ENCODE peak calls at places on chromosomes 12 and 14, in five cellular contexts. O is left ventricle myocardium inferior, P is WERI-Rb-1, I is Peyer's patch, K is K562. J is an unnamed sample.

GRCh38 chr14:99393059-99393655 is 87.5 kb downstream of the SETD3 start:
- DNase-seq in I (peak; percentile 74), P (peak; percentile 60), O (no peak), K (peak; percentile 66), J (no peak)

GRCh38 chr12:132393991-132394949 is 64.9 kb upstream of the GALNT9 start:
- DNase-seq in O (no peak), P (peak; percentile 41), I (peak; percentile 39), K (peak; percentile 59), J (no peak)

GRCh38 chr12:82877963-82878362 is 191.3 kb downstream of the TMTC2 start:
- DNase-seq in O (no peak), I (no peak), P (no peak), K (no peak), J (no peak)

GRCh38 chr14:22544406-22544805 is 44.6 kb downstream of the DAD1 start:
- DNase-seq in I (no peak), K (no peak), P (no peak), O (no peak), J (no peak)

GRCh38 chr12:67986632-67987031 is 2.6 kb upstream of the IFNG-AS1 start:
- DNase-seq in I (no peak), P (no peak), O (no peak), K (no peak), J (no peak)

GRCh38 chr12:12992418-12993175 is 7.5 kb downstream of the HEBP1 start:
- DNase-seq in P (no peak), O (no peak), K (no peak), I (peak; percentile 66), J (peak; percentile 59)

GRCh38 chr14:69581316-69581935 is 6.8 kb upstream of the CCDC177 start:
- DNase-seq in K (no peak), I (no peak), O (no peak), P (peak; percentile 67), J (no peak)

GRCh38 chr12:88860846-88861245 is 280.6 kb upstream of the KITLG start:
- DNase-seq in O (no peak), P (no peak), I (no peak), K (no peak), J (no peak)

GRCh38 chr12:56958422-56958821 is 1.0 kb upstream of the RDH16 start:
- DNase-seq in I (no peak), P (no peak), O (no peak), K (no peak), J (no peak)

GRCh38 chr14:26415618-26416123 is 182.2 kb downstream of the NOVA1 start:
- DNase-seq in O (no peak), K (no peak), I (peak; percentile 74), P (no peak), J (no peak)

GRCh38 chr14:84453541-84453940 is 1076.4 kb upstream of the FLRT2 start:
- DNase-seq in I (no peak), O (no peak), K (no peak), P (no peak), J (no peak)

GRCh38 chr14:104642540-104642868 is 37.9 kb upstream of the TMEM179 start:
- DNase-seq in K (no peak), I (no peak), O (no peak), P (no peak), J (no peak)

GRCh38 chr14:29545714-29546113 is 381.9 kb downstream of the PRKD1 start:
- DNase-seq in K (no peak), O (no peak), P (no peak), I (no peak), J (no peak)

GRCh38 chr12:29589852-29590251 is 92.4 kb upstream of the OVCH1 start:
- DNase-seq in I (no peak), K (no peak), O (no peak), P (no peak), J (no peak)

GRCh38 chr14:80705241-80705980 is 236.1 kb downstream of the CEP128 start:
- DNase-seq in P (no peak), I (no peak), K (no peak), O (no peak), J (no peak)

GRCh38 chr12:14993537-14994266 is 20.9 kb downstream of the PDE6H start:
- DNase-seq in O (no peak), P (no peak), I (no peak), K (no peak), J (no peak)

GRCh38 chr12:62834971-62835547 is 99.9 kb downstream of the PPM1H start:
- DNase-seq in I (no peak), O (no peak), K (no peak), P (no peak), J (no peak)

GRCh38 chr14:89586258-89587127 is 169.5 kb upstream of the FOXN3 start:
- DNase-seq in I (no peak), K (no peak), P (no peak), O (no peak), J (no peak)

GRCh38 chr12:15364221-15365170 is 42.2 kb downstream of the PTPRO start:
- DNase-seq in O (no peak), K (no peak), P (no peak), I (no peak), J (no peak)

GRCh38 chr14:101897326-101897725 is 67.0 kb upstream of the DYNC1H1 start:
- DNase-seq in I (no peak), O (no peak), K (no peak), P (no peak), J (no peak)

GRCh38 chr12:80053048-80053790 is 46.1 kb upstream of the OTOGL start:
- DNase-seq in I (peak; percentile 49), K (no peak), O (peak; percentile 66), P (no peak), J (peak; percentile 29)

GRCh38 chr14:81319314-81319713 is 80.8 kb downstream of the STON2 start:
- DNase-seq in P (no peak), O (no peak), I (no peak), K (no peak), J (no peak)

GRCh38 chr12:12449533-12450025 is 92.7 kb downstream of the BORCS5 start:
- DNase-seq in I (peak; percentile 70), K (no peak), P (no peak), O (no peak), J (peak; percentile 70)

GRCh38 chr14:60721331-60722162 is 2.6 kb downstream of the SIX4 start:
- DNase-seq in O (no peak), K (peak; percentile 7), P (peak; percentile 80), I (peak; percentile 53), J (peak; percentile 38)
- TF ChIP-seq CTCF in O (peak; percentile 48), K (no peak), P (peak; percentile 62), I (no peak), J (no peak)

GRCh38 chr12:45668641-45669040 is 60.9 kb upstream of the ARID2 start:
- DNase-seq in I (no peak), K (no peak), P (no peak), O (no peak), J (no peak)
- H3K4me3 ChIP-seq in I (no peak overlapping the region), K (no peak overlapping the region), P (no peak overlapping the region), O (no peak overlapping the region), J (no peak overlapping the region)

GRCh38 chr12:123750159-123750656 is 11.9 kb upstream of the DNAH10 start:
- DNase-seq in O (no peak), K (no peak), I (no peak), P (no peak), J (no peak)
- H3K36me3 ChIP-seq in O (peaks cover 85% of the 10 kb centered on the region), K (peaks cover 83% of the 10 kb centered on the region), I (peaks cover 66% of the 10 kb centered on the region), P (peaks cover 45% of the 10 kb centered on the region), J (peaks cover 37% of the 10 kb centered on the region)

GRCh38 chr14:75259510-75259855 is 19.1 kb upstream of the FOS start:
- DNase-seq in P (peak; percentile 36), K (no peak), O (no peak), I (no peak), J (no peak)
- TF ChIP-seq CTCF in P (peak; percentile 15), K (peak; percentile 6), O (peak; percentile 42), I (no peak), J (no peak)